ENCODE peak calls at places on chromosomes 7 and 10, in six cellular contexts. R is PC-9, Q is HCT116, M is IMR-90, E is hepatocyte, Y is colonic mucosa. L is an unnamed sample.

GRCh38 chr10:77873558-77874380 is 52.8 kb downstream of the DLG5 start:
- DNase-seq in Y (peak; percentile 56), M (peak; percentile 42), R (peak; percentile 92), Q (peak; percentile 73), E (peak; percentile 75), L (peak; percentile 52)

GRCh38 chr10:80079312-80079613 is 798 bp downstream of the TMEM254 start:
- DNase-seq in E (no peak), R (no peak), M (no peak), Q (no peak), Y (no peak), L (no peak)

GRCh38 chr10:24891823-24892222 is 60.6 kb downstream of the PRTFDC1 start:
- DNase-seq in Y (no peak), E (no peak), Q (peak; percentile 68), R (no peak), M (peak; percentile 92), L (no peak)

GRCh38 chr10:80664071-80664680 is 126.5 kb downstream of the SH2D4B start:
- DNase-seq in Y (peak; percentile 88), E (peak; percentile 90), M (peak; percentile 33), R (peak; percentile 62), Q (peak; percentile 66), L (peak; percentile 72)

GRCh38 chr10:47277352-47278151 is 22.4 kb upstream of the GDF10 start:
- DNase-seq in E (no peak), Y (no peak), Q (no peak), M (no peak), R (no peak), L (peak; percentile 28)

GRCh38 chr7:2968616-2969397 is 74.9 kb downstream of the CARD11 start:
- DNase-seq in E (no peak), Q (no peak), M (no peak), R (no peak), Y (no peak), L (no peak)

GRCh38 chr7:103805376-103805775 is 184.1 kb downstream of the RELN start:
- DNase-seq in Q (no peak), Y (no peak), E (no peak), R (no peak), M (peak; percentile 41), L (no peak)

GRCh38 chr7:142711722-142712616 is 37.3 kb upstream of the PRSS1 start:
- DNase-seq in R (no peak), Y (no peak), M (peak; percentile 19), Q (peak; percentile 29), E (peak; percentile 50), L (peak; percentile 56)

GRCh38 chr10:31836569-31837406 is 91.8 kb downstream of the ARHGAP12 start:
- DNase-seq in R (peak; percentile 7), M (peak; percentile 48), Y (no peak), E (peak; percentile 55), Q (peak; percentile 22), L (no peak)

GRCh38 chr10:58641708-58642107 is 129.0 kb downstream of the BICC1 start:
- DNase-seq in Q (no peak), M (peak; percentile 88), R (no peak), E (no peak), Y (no peak), L (no peak)

GRCh38 chr7:146701166-146701565 is 584.6 kb downstream of the CNTNAP2 start:
- DNase-seq in M (no peak), Y (no peak), Q (no peak), R (no peak), E (no peak), L (no peak)

GRCh38 chr10:68628576-68629127 is 68.5 kb downstream of the TET1 start:
- DNase-seq in Q (no peak), R (peak; percentile 50), Y (no peak), M (peak; percentile 34), E (no peak), L (no peak)

GRCh38 chr7:98831641-98832221 is 38.1 kb downstream of the TMEM130 start:
- DNase-seq in R (peak; percentile 38), M (peak; percentile 27), Q (no peak), E (no peak), Y (no peak), L (peak; percentile 4)

GRCh38 chr10:131738396-131738735 is 162.4 kb upstream of the PPP2R2D start:
- DNase-seq in E (no peak), Y (no peak), Q (no peak), M (no peak), R (no peak), L (no peak)

GRCh38 chr7:110043514-110043913 is 1047.4 kb upstream of the LRRN3 start:
- DNase-seq in M (peak; percentile 21), Q (no peak), Y (no peak), E (no peak), R (no peak), L (no peak)

GRCh38 chr10:50422259-50422658 is 170.9 kb upstream of the ASAH2 start:
- DNase-seq in Y (no peak), R (no peak), E (no peak), M (peak; percentile 24), Q (no peak), L (no peak)

GRCh38 chr10:4450981-4451501 is 375.0 kb upstream of the AKR1E2 start:
- DNase-seq in R (peak; percentile 8), E (no peak), Y (no peak), Q (no peak), M (peak; percentile 90), L (no peak)

GRCh38 chr10:75404335-75405200 is 3.0 kb upstream of the ZNF503 start:
- DNase-seq in Q (no peak), Y (peak; percentile 57), R (no peak), M (no peak), E (peak; percentile 75), L (peak; percentile 54)

GRCh38 chr7:152733286-152733934 is 26.1 kb upstream of the ACTR3B start:
- DNase-seq in E (peak; percentile 22), R (no peak), Q (no peak), M (no peak), Y (no peak), L (no peak)

GRCh38 chr10:75106242-75106641 is 5.2 kb upstream of the SAMD8 start:
- DNase-seq in R (no peak), Y (no peak), Q (no peak), E (no peak), M (no peak), L (no peak)

GRCh38 chr10:24353319-24353718 is 144.4 kb downstream of the KIAA1217 start:
- DNase-seq in R (no peak), M (no peak), Q (no peak), Y (no peak), E (no peak), L (no peak)

GRCh38 chr7:80060218-80060806 is 74.3 kb upstream of the GNAI1 start:
- DNase-seq in Q (peak; percentile 63), R (no peak), E (peak; percentile 52), Y (no peak), M (peak; percentile 82), L (peak; percentile 66)

GRCh38 chr10:132984801-132985545 is 42.6 kb upstream of the CFAP46 start:
- DNase-seq in M (no peak), Q (no peak), R (no peak), Y (no peak), E (no peak), L (no peak)

GRCh38 chr10:71996598-71997371 is 32.6 kb downstream of the CHST3 start:
- DNase-seq in E (no peak), M (no peak), Q (no peak), Y (no peak), R (no peak), L (no peak)

GRCh38 chr7:120030871-120031270 is 242.1 kb upstream of the KCND2 start:
- DNase-seq in R (no peak), M (no peak), Q (no peak), Y (no peak), E (no peak), L (no peak)

DNA sequence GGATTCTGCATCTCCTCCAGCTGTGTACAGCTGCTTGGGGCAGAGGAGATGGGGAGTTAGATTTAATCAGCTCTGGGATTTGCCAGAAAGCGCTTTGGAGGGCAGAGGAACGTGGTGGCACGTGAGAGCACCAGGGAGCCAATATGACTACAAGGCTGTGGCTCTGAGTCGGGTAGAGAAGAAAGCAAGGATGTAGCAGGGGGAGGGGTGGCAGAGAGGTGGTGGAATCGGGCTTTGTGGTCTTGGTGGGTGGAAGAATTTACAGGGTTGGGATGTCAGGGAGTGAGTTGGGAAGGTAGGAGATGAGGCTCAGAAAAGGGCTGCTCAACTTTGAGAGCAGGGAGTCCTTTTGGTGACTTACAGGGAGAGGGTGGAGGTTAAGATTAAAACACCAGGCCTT is 113.6 kb downstream of the CCNY start:
- DNase-seq in Q (no peak), E (no peak), M (no peak), Y (no peak), R (no peak), L (no peak)
- H3K27ac ChIP-seq in Q (no peak overlapping the region), E (no peak overlapping the region), M (no peak overlapping the region), Y (no peak overlapping the region), R (no peak overlapping the region), L (peak overlapping the region; percentile 32)

GRCh38 chr7:47496064-47496665 is 85.7 kb downstream of the TNS3 start:
- DNase-seq in Y (no peak), E (no peak), M (no peak), R (no peak), Q (no peak), L (no peak)
- H3K27ac ChIP-seq in Y (no peak overlapping the region), E (peak overlapping the region; percentile 83), M (no peak overlapping the region), R (no peak overlapping the region), Q (no peak overlapping the region), L (no peak overlapping the region)

GRCh38 chr7:149721084-149721601 is 52.2 kb downstream of the ZNF467 start:
- DNase-seq in R (no peak), Y (no peak), Q (no peak), E (no peak), M (no peak), L (no peak)
- H3K27ac ChIP-seq in R (no peak overlapping the region), Y (no peak overlapping the region), Q (no peak overlapping the region), E (no peak overlapping the region), M (no peak overlapping the region), L (no peak overlapping the region)

DNA sequence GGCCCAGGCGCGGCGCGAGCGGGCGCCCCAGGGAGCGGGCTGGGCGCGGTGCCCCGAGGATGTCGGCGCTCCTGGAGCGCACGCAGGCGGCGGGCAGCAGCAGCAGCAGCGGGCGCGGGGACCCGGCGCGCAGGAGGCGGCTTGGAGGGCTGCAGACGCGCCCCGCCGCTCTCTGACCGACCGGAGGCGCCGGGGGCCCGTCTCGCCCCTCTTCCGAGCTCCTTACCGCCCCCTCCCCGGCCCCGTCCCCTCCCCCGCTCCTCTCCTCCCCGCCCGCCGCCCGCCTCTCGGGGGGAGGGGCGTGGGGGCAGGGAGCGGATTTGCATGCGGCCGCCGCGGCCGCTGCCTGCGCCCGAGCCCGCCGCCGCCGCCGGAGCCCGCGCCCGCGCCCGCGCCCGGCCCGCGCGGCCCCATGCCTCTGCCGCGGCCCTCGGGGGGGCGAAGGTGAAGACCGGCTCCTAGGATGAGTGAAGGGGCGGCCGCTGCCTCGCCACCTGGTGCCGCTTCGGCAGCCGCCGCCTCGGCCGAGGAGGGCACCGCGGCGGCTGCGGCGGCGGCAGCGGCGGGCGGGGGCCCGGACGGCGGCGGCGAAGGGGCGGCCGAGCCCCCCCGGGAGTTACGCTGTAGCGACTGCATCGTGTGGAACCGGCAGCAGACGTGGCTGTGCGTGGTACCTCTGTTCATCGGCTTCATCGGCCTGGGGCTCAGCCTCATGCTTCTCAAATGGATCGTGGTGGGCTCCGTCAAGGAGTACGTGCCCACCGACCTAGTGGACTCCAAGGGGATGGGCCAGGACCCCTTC is at the start of gene NRG3:
- DNase-seq in Q (no peak), R (no peak), M (no peak), Y (no peak), E (no peak), L (no peak)
- H3K27ac ChIP-seq in Q (no peak within 1 kb of the TSS), R (no peak within 1 kb of the TSS), M (no peak within 1 kb of the TSS), Y (no peak within 1 kb of the TSS), E (no peak within 1 kb of the TSS), L (no peak within 1 kb of the TSS)

GRCh38 chr10:113853577-113854018 is 284 bp downstream of the DCLRE1A start:
- DNase-seq in Q (no peak), M (peak; percentile 6), E (no peak), Y (no peak), R (no peak), L (peak; percentile 24)
- H3K27ac ChIP-seq in Q (peak overlapping the region; percentile 86), M (peak overlapping the region; percentile 91), E (peak overlapping the region; percentile 98), Y (peak overlapping the region; percentile 81), R (peak overlapping the region; percentile 65), L (peak overlapping the region; percentile 92)

L was measured in small intestine.